ENCODE peak calls at places on chromosome 22, in six cellular contexts. Q is SJCRH30, J is A549, V is right cardiac atrium, C is cerebellum, F is aorta. E is an unnamed sample.

GRCh38 chr22:45320326-45320976 is 10.7 kb downstream of the FAM118A start:
- DNase-seq in Q (no peak), J (no peak), V (peak), C (no peak), F (peak), E (no peak)

GRCh38 chr22:36424901-36425579 is 37.3 kb upstream of the MYH9 start:
- DNase-seq in Q (no peak), J (no peak), V (no peak), C (no peak), F (no peak), E (no peak)

GRCh38 chr22:25353516-25354445 is 134.3 kb downstream of the CRYBB2 start:
- DNase-seq in Q (no peak), J (no peak), V (no peak), C (no peak), F (no peak), E (no peak)

GRCh38 chr22:35477911-35478582 is 62.6 kb upstream of the RASD2 start:
- DNase-seq in Q (peak), J (peak), V (peak), C (no peak), F (no peak), E (peak)

GRCh38 chr22:30865656-30866055 is 102.9 kb downstream of the MORC2 start:
- DNase-seq in Q (no peak), J (no peak), V (no peak), C (no peak), F (peak), E (no peak)

GRCh38 chr22:50530280-50530856 is 556 bp upstream of the TYMP start:
- DNase-seq in Q (no peak), J (peak), V (peak), C (no peak), F (peak), E (peak)

GRCh38 chr22:50148991-50149721 is 21.4 kb upstream of the PANX2 start:
- DNase-seq in Q (peak), J (peak), V (peak), C (peak), F (no peak), E (peak)

GRCh38 chr22:39227542-39228272 is 17.1 kb downstream of the PDGFB start:
- DNase-seq in Q (no peak), J (no peak), V (peak), C (no peak), F (no peak), E (no peak)

GRCh38 chr22:50686794-50687193 is 14.2 kb downstream of the SHANK3 start:
- DNase-seq in Q (no peak), J (no peak), V (no peak), C (no peak), F (peak), E (no peak)

GRCh38 chr22:17172172-17172833 is 13.2 kb upstream of the HDHD5 start:
- DNase-seq in Q (peak), J (no peak), V (peak), C (peak), F (no peak), E (peak)

GRCh38 chr22:35292786-35293185 is 6.9 kb upstream of the TOM1 start:
- DNase-seq in Q (no peak), J (no peak), V (no peak), C (no peak), F (no peak), E (no peak)

GRCh38 chr22:46958649-46959048 is 196.2 kb downstream of the TBC1D22A start:
- DNase-seq in Q (no peak), J (no peak), V (no peak), C (no peak), F (no peak), E (no peak)

GRCh38 chr22:43110444-43110926 is at the start of gene BIK:
- DNase-seq in Q (peak), J (peak), V (peak), C (no peak), F (peak), E (peak)

GRCh38 chr22:45994516-45995404 is 17.8 kb upstream of the WNT7B start:
- DNase-seq in Q (peak), J (peak), V (peak), C (peak), F (peak), E (peak)

GRCh38 chr22:44357296-44357961 is 44.7 kb upstream of the SHISAL1 start:
- DNase-seq in Q (no peak), J (no peak), V (no peak), C (no peak), F (peak), E (no peak)

GRCh38 chr22:31105282-31105929 is 2.0 kb downstream of the SELENOM start:
- DNase-seq in Q (no peak), J (no peak), V (peak), C (no peak), F (peak), E (peak)

GRCh38 chr22:20741008-20741633 is 32.8 kb upstream of the SERPIND1 start:
- DNase-seq in Q (peak), J (no peak), V (no peak), C (no peak), F (no peak), E (no peak)

GRCh38 chr22:24145446-24146189 is 35.7 kb upstream of the SUSD2 start:
- DNase-seq in Q (no peak), J (no peak), V (peak), C (no peak), F (no peak), E (no peak)

GRCh38 chr22:20621162-20621561 is 113.8 kb downstream of the MED15 start:
- DNase-seq in Q (no peak), J (no peak), V (no peak), C (no peak), F (no peak), E (no peak)

GRCh38 chr22:47372596-47373385 is 610.3 kb downstream of the TBC1D22A start:
- DNase-seq in Q (no peak), J (no peak), V (no peak), C (no peak), F (no peak), E (peak)

GRCh38 chr22:29145321-29146072 is 60.2 kb upstream of the EMID1 start:
- DNase-seq in Q (peak), J (no peak), V (peak), C (no peak), F (no peak), E (no peak)

GRCh38 chr22:30245985-30246901 is at the start of gene LIF:
- DNase-seq in Q (no peak), J (no peak), V (no peak), C (no peak), F (no peak), E (no peak)

GRCh38 chr22:48099251-48099650 is 1336.8 kb downstream of the TBC1D22A start:
- DNase-seq in Q (no peak), J (no peak), V (no peak), C (no peak), F (no peak), E (no peak)

GRCh38 chr22:45644714-45645113 is 26.9 kb upstream of the ATXN10 start:
- DNase-seq in Q (no peak), J (no peak), V (no peak), C (no peak), F (no peak), E (no peak)

GRCh38 chr22:46931414-46931813 is 169.0 kb downstream of the TBC1D22A start:
- DNase-seq in Q (no peak), J (peak), V (no peak), C (no peak), F (no peak), E (no peak)

GRCh38 chr22:26474687-26475086 is 8.9 kb downstream of the HPS4 start:
- DNase-seq in Q (no peak), J (no peak), V (no peak), C (no peak), F (no peak), E (no peak)

GRCh38 chr22:43740587-43741270 is 71.4 kb downstream of the EFCAB6 start:
- DNase-seq in Q (no peak), J (no peak), V (peak), C (peak), F (no peak), E (no peak)

GRCh38 chr22:24693359-24693758 is 81.2 kb downstream of the PIWIL3 start:
- DNase-seq in Q (no peak), J (no peak), V (no peak), C (no peak), F (no peak), E (no peak)

GRCh38 chr22:27512283-27512761 is 289.2 kb downstream of the MN1 start:
- DNase-seq in Q (peak), J (peak), V (peak), C (no peak), F (peak), E (peak)

GRCh38 chr22:40452730-40453487 is 82.5 kb downstream of the SGSM3 start:
- DNase-seq in Q (no peak), J (no peak), V (no peak), C (peak), F (no peak), E (no peak)

GRCh38 chr22:20205964-20206708 is 55.3 kb upstream of the CCDC188 start:
- DNase-seq in Q (peak), J (peak), V (peak), C (no peak), F (peak), E (peak)

GRCh38 chr22:21778705-21779363 is 43.2 kb upstream of the YPEL1 start:
- DNase-seq in Q (peak), J (no peak), V (no peak), C (no peak), F (no peak), E (no peak)

GRCh38 chr22:36454916-36455570 is 26.4 kb downstream of the TXN2 start:
- DNase-seq in Q (peak), J (peak), V (peak), C (peak), F (peak), E (peak)

GRCh38 chr22:44199164-44199563 is 18.4 kb downstream of the PARVG start:
- DNase-seq in Q (no peak), J (no peak), V (no peak), C (no peak), F (no peak), E (no peak)

GRCh38 chr22:41742918-41743317 is 43.6 kb downstream of the MEI1 start:
- DNase-seq in Q (no peak), J (no peak), V (no peak), C (no peak), F (no peak), E (no peak)

GRCh38 chr22:23896166-23896522 is 2.0 kb downstream of the MIF start:
- DNase-seq in Q (no peak), J (no peak), V (no peak), C (no peak), F (no peak), E (no peak)

GRCh38 chr22:44667829-44668189 is 34.2 kb upstream of the PRR5 start:
- DNase-seq in Q (no peak), J (no peak), V (peak), C (no peak), F (no peak), E (no peak)

GRCh38 chr22:36929621-36930020 is 16.2 kb downstream of the CSF2RB start:
- DNase-seq in Q (no peak), J (no peak), V (no peak), C (no peak), F (no peak), E (no peak)

E was measured in heart left ventricle.